ENCODE peak calls at places on chromosomes 1 and 21, in ten cellular contexts. A, C, F, G, M, W, J, I, Z and U are unnamed samples.

GRCh38 chr1:241774017-241774416 is 74.0 kb upstream of the EXO1 start:
- DNase-seq in A (no peak), C (no peak), F (no peak), G (no peak), M (no peak), W (no peak), J (no peak), I (no peak), Z (no peak), U (no peak)

GRCh38 chr1:214280386-214281029 is 451 bp upstream of the SMYD2 start:
- DNase-seq in A (peak; percentile 65), C (peak; percentile 21), F (no peak), G (peak; percentile 52), M (peak; percentile 54), W (no peak), J (peak; percentile 44), I (peak; percentile 82), Z (peak; percentile 37), U (no peak)

GRCh38 chr21:38544681-38545080 is 46.4 kb upstream of the ERG start:
- DNase-seq in A (no peak), C (peak; percentile 9), F (no peak), G (no peak), M (no peak), W (no peak), J (no peak), I (no peak), Z (no peak), U (no peak)

GRCh38 chr1:159177273-159177907 is 6.0 kb downstream of the CADM3 start:
- DNase-seq in A (peak; percentile 82), C (peak; percentile 72), F (no peak), G (peak; percentile 49), M (peak; percentile 60), W (no peak), J (no peak), I (no peak), Z (peak; percentile 58), U (peak; percentile 66)

GRCh38 chr1:13927736-13928135 is 227.7 kb downstream of the PRDM2 start:
- DNase-seq in A (no peak), C (no peak), F (no peak), G (no peak), M (no peak), W (no peak), J (no peak), I (no peak), Z (no peak), U (no peak)

GRCh38 chr1:12398135-12398450 is 168.3 kb downstream of the VPS13D start:
- DNase-seq in A (no peak), C (no peak), F (no peak), G (no peak), M (no peak), W (no peak), J (no peak), I (no peak), Z (no peak), U (no peak)

GRCh38 chr1:40825430-40825778 is 36.8 kb downstream of the CITED4 start:
- DNase-seq in A (peak; percentile 58), C (no peak), F (no peak), G (no peak), M (no peak), W (no peak), J (no peak), I (no peak), Z (no peak), U (no peak)

GRCh38 chr1:192516776-192517297 is 58.7 kb upstream of the RGS1 start:
- DNase-seq in A (peak; percentile 92), C (no peak), F (no peak), G (no peak), M (no peak), W (no peak), J (peak; percentile 75), I (no peak), Z (no peak), U (peak; percentile 37)

GRCh38 chr1:119752592-119752991 is 16.1 kb downstream of the HMGCS2 start:
- DNase-seq in A (no peak), C (no peak), F (no peak), G (no peak), M (no peak), W (no peak), J (no peak), I (no peak), Z (no peak), U (no peak)

GRCh38 chr1:184691719-184692324 is 62.8 kb downstream of the EDEM3 start:
- DNase-seq in A (peak; percentile 47), C (peak; percentile 41), F (no peak), G (no peak), M (peak; percentile 50), W (no peak), J (no peak), I (no peak), Z (peak; percentile 68), U (peak; percentile 27)

GRCh38 chr1:29417558-29417858 is 181.2 kb downstream of the PTPRU start:
- DNase-seq in A (no peak), C (no peak), F (no peak), G (no peak), M (no peak), W (no peak), J (no peak), I (no peak), Z (no peak), U (no peak)

GRCh38 chr21:21156397-21156796 is 158.2 kb downstream of the NCAM2 start:
- DNase-seq in A (no peak), C (no peak), F (no peak), G (no peak), M (no peak), W (no peak), J (no peak), I (no peak), Z (no peak), U (no peak)

GRCh38 chr21:33998402-33998801 is 75.0 kb upstream of the MRPS6 start:
- DNase-seq in A (no peak), C (no peak), F (no peak), G (no peak), M (no peak), W (no peak), J (no peak), I (no peak), Z (no peak), U (no peak)

GRCh38 chr1:200243042-200243437 is 166.8 kb downstream of the ZNF281 start:
- DNase-seq in A (no peak), C (no peak), F (no peak), G (no peak), M (no peak), W (no peak), J (no peak), I (no peak), Z (peak; percentile 55), U (no peak)

GRCh38 chr1:161946071-161946987 is 77.3 kb downstream of the OLFML2B start:
- DNase-seq in A (no peak), C (no peak), F (no peak), G (no peak), M (no peak), W (no peak), J (no peak), I (no peak), Z (peak; percentile 80), U (no peak)

GRCh38 chr1:151593651-151594625 is 17.9 kb upstream of the SNX27 start:
- DNase-seq in A (peak; percentile 89), C (peak; percentile 61), F (peak; percentile 88), G (peak; percentile 91), M (peak; percentile 80), W (peak; percentile 87), J (peak; percentile 87), I (peak; percentile 90), Z (no peak), U (peak; percentile 80)

GRCh38 chr1:14997646-14998276 is 155.8 kb upstream of the TMEM51 start:
- DNase-seq in A (no peak), C (no peak), F (no peak), G (no peak), M (no peak), W (no peak), J (no peak), I (no peak), Z (peak; percentile 41), U (no peak)

GRCh38 chr1:6205849-6206845 is at the start of gene RNF207:
- DNase-seq in A (no peak), C (peak; percentile 84), F (no peak), G (peak; percentile 76), M (peak; percentile 82), W (peak; percentile 79), J (peak; percentile 26), I (peak; percentile 91), Z (peak; percentile 47), U (peak; percentile 54)
- H3K27ac ChIP-seq in A (no peak within 1 kb of the TSS), C (no peak within 1 kb of the TSS), F (peak within 1 kb of the TSS; percentile 75), G (peak within 1 kb of the TSS; percentile 88), M (peak within 1 kb of the TSS; percentile 99), W (peak within 1 kb of the TSS; percentile 70), J (peak within 1 kb of the TSS; percentile 78), I (peak within 1 kb of the TSS; percentile 65), Z (no peak within 1 kb of the TSS), U (peak within 1 kb of the TSS; percentile 52)

GRCh38 chr21:42059141-42059540 is 12.0 kb upstream of the UMODL1 start:
- DNase-seq in A (no peak), C (no peak), F (no peak), G (no peak), M (no peak), W (no peak), J (no peak), I (peak; percentile 71), Z (no peak), U (no peak)

GRCh38 chr21:42058631-42059111 is 12.4 kb upstream of the UMODL1 start:
- DNase-seq in A (no peak), C (no peak), F (no peak), G (no peak), M (no peak), W (no peak), J (no peak), I (peak; percentile 52), Z (no peak), U (no peak)

GRCh38 chr21:42061195-42061865 is 9.8 kb upstream of the UMODL1 start:
- DNase-seq in A (peak; percentile 91), C (no peak), F (no peak), G (no peak), M (no peak), W (peak; percentile 78), J (peak; percentile 79), I (peak; percentile 58), Z (no peak), U (peak; percentile 64)

GRCh38 chr21:42059721-42060120 is 11.4 kb upstream of the UMODL1 start:
- DNase-seq in A (no peak), C (no peak), F (no peak), G (no peak), M (no peak), W (no peak), J (no peak), I (peak; percentile 31), Z (no peak), U (no peak)

GRCh38 chr21:42060166-42060565 is 11.0 kb upstream of the UMODL1 start:
- DNase-seq in A (no peak), C (no peak), F (no peak), G (no peak), M (no peak), W (no peak), J (no peak), I (peak; percentile 71), Z (no peak), U (no peak)
- H3K4me1 ChIP-seq in A (peaks cover 43% of the 10 kb centered on the region), C (peaks cover 31% of the 10 kb centered on the region), F (peaks cover 5% of the 10 kb centered on the region), G (peaks cover 43% of the 10 kb centered on the region), M (no peaks in the 10 kb centered on the region), W (no peaks in the 10 kb centered on the region), J (peaks cover 14% of the 10 kb centered on the region), I (peaks cover 9% of the 10 kb centered on the region), Z (peaks cover 20% of the 10 kb centered on the region), U (peaks cover 4% of the 10 kb centered on the region)

GRCh38 chr21:45531393-45532215 is 10.6 kb downstream of the SLC19A1 start:
- DNase-seq in A (no peak), C (no peak), F (no peak), G (peak; percentile 9), M (no peak), W (peak; percentile 54), J (no peak), I (peak; percentile 67), Z (no peak), U (peak; percentile 3)
- H3K4me3 ChIP-seq in A (no peak overlapping the region), C (no peak overlapping the region), F (no peak overlapping the region), G (no peak overlapping the region), M (no peak overlapping the region), W (no peak overlapping the region), J (no peak overlapping the region), I (no peak overlapping the region), Z (no peak overlapping the region), U (no peak overlapping the region)

GRCh38 chr1:1361233-1361981 is 3.1 kb upstream of the MXRA8 start:
- DNase-seq in A (no peak), C (no peak), F (no peak), G (no peak), M (no peak), W (peak; percentile 64), J (no peak), I (no peak), Z (no peak), U (no peak)
- H3K27ac ChIP-seq in A (no peak overlapping the region), C (no peak overlapping the region), F (peak overlapping the region; percentile 98), G (peak overlapping the region; percentile 6), M (peak overlapping the region; percentile 81), W (peak overlapping the region; percentile 95), J (peak overlapping the region; percentile 72), I (no peak overlapping the region), Z (peak overlapping the region; percentile 88), U (no peak overlapping the region)